ENCODE peak calls at places on chromosomes 4 and X, in four cellular contexts. G, C, Y and J are unnamed samples.

GRCh38 chr4:21454196-21454595 is 494.4 kb downstream of the KCNIP4 start:
- DNase-seq in G (no peak), C (no peak), Y (no peak), J (no peak)

GRCh38 chr4:82555279-82555678 is 6.5 kb downstream of the TMEM150C start:
- DNase-seq in G (no peak), C (no peak), Y (no peak), J (no peak)

GRCh38 chr4:169079942-169080827 is 70.1 kb upstream of the CBR4 start:
- DNase-seq in G (peak), C (no peak), Y (peak), J (no peak)

GRCh38 chrX:2819345-2820130 is 9.2 kb upstream of the GYG2 start:
- DNase-seq in G (no peak), C (no peak), Y (peak), J (no peak)

GRCh38 chrX:68693481-68694410 is 46.3 kb downstream of the STARD8 start:
- DNase-seq in G (peak), C (no peak), Y (peak), J (no peak)

GRCh38 chr4:54318904-54319303 is 89.8 kb downstream of the PDGFRA start:
- DNase-seq in G (no peak), C (no peak), Y (peak), J (no peak)

GRCh38 chrX:114717921-114718320 is 134.0 kb downstream of the HTR2C start:
- DNase-seq in G (no peak), C (no peak), Y (no peak), J (no peak)

GRCh38 chr4:81032174-81032551 is 1.7 kb downstream of the BMP3 start:
- DNase-seq in G (no peak), C (no peak), Y (no peak), J (no peak)

GRCh38 chrX:103347682-103348397 is 8.5 kb upstream of the TCEAL9 start:
- DNase-seq in G (no peak), C (no peak), Y (no peak), J (no peak)